ENCODE peak calls at places on chromosomes 4 and X, in four cellular contexts. One of them, this sample, is unnamed.

GRCh38 chr4:128553665-128554515 is 255.6 kb upstream of the JADE1 start:
- DNase-seq in fibroblast of lung: no peak
- DNase-seq in tibial artery: no peak
- DNase-seq in astrocyte of the cerebellum: no peak
- DNase-seq in this sample: no peak

GRCh38 chrX:3820170-3820569 is 106.7 kb upstream of the PRKX start:
- DNase-seq in fibroblast of lung: peak; percentile 60
- DNase-seq in tibial artery: no peak
- DNase-seq in astrocyte of the cerebellum: peak; percentile 75
- DNase-seq in this sample: no peak

GRCh38 chr4:119034276-119035008 is 101.2 kb upstream of the MYOZ2 start:
- DNase-seq in fibroblast of lung: no peak
- DNase-seq in tibial artery: no peak
- DNase-seq in astrocyte of the cerebellum: no peak
- DNase-seq in this sample: no peak

GRCh38 chr4:155999743-156000142 is 46.1 kb upstream of the CTSO start:
- DNase-seq in fibroblast of lung: peak; percentile 3
- DNase-seq in tibial artery: no peak
- DNase-seq in astrocyte of the cerebellum: no peak
- DNase-seq in this sample: no peak

GRCh38 chr4:39497909-39498723 is 29.1 kb downstream of the UGDH start:
- DNase-seq in fibroblast of lung: peak; percentile 37
- DNase-seq in tibial artery: no peak
- DNase-seq in astrocyte of the cerebellum: no peak
- DNase-seq in this sample: no peak

GRCh38 chr4:161714022-161714751 is 449.6 kb downstream of the FSTL5 start:
- DNase-seq in fibroblast of lung: peak; percentile 80
- DNase-seq in tibial artery: no peak
- DNase-seq in astrocyte of the cerebellum: peak; percentile 61
- DNase-seq in this sample: no peak

GRCh38 chr4:20984011-20984836 is 284.0 kb downstream of the PACRGL start:
- DNase-seq in fibroblast of lung: no peak
- DNase-seq in tibial artery: no peak
- DNase-seq in astrocyte of the cerebellum: no peak
- DNase-seq in this sample: no peak

GRCh38 chrX:124194903-124195302 is 137.6 kb upstream of the TEX13D start:
- DNase-seq in fibroblast of lung: peak; percentile 2
- DNase-seq in tibial artery: no peak
- DNase-seq in astrocyte of the cerebellum: no peak
- DNase-seq in this sample: no peak

This sample was measured in stimulated activated CD8-positive, alpha-beta memory T cell treated with anti-CD3 and anti-CD28 coated beads, Interleukin-4, amount 100 ng/mL, for 48 hours.